ENCODE peak calls at places on chromosomes 13 and 19, in five cellular contexts. I is GM12878, D is ovary, G is HepG2, X is H1. B is an unnamed sample.

GRCh38 chr19:57280913-57281425 is 684 bp downstream of the ZNF460 start:
- DNase-seq in G (no peak), I (no peak), D (no peak), X (no peak), B (no peak)

GRCh38 chr19:5407356-5407755 is 47.9 kb upstream of the ZNRF4 start:
- DNase-seq in G (peak; percentile 12), D (no peak), I (no peak), X (no peak), B (no peak)

GRCh38 chr19:14979136-14979497 is 547 bp downstream of the SLC1A6 start:
- DNase-seq in X (no peak), D (no peak), G (no peak), I (no peak), B (no peak)

GRCh38 chr19:55269299-55269698 is 10.5 kb upstream of the PPP6R1 start:
- DNase-seq in X (no peak), I (no peak), G (no peak), D (no peak), B (no peak)

GRCh38 chr19:14530505-14530904 is 1.1 kb downstream of the TECR start:
- DNase-seq in X (no peak), I (no peak), D (no peak), G (no peak), B (no peak)

GRCh38 chr13:90414691-90415596 is 932.5 kb upstream of the MIR17HG start:
- DNase-seq in D (no peak), G (no peak), X (no peak), I (no peak), B (no peak)

GRCh38 chr19:24159707-24160106 is 72.7 kb downstream of the ZNF254 start:
- DNase-seq in G (peak; percentile 29), X (no peak), I (no peak), D (no peak), B (no peak)

GRCh38 chr19:2050349-2050990 is 574 bp downstream of the MKNK2 start:
- DNase-seq in D (no peak), I (no peak), G (no peak), X (no peak), B (no peak)

GRCh38 chr19:3276341-3276799 is 51.9 kb downstream of the CELF5 start:
- DNase-seq in I (no peak), G (peak; percentile 60), D (no peak), X (peak; percentile 94), B (peak; percentile 72)

GRCh38 chr19:6222884-6223283 is 56.9 kb downstream of the MLLT1 start:
- DNase-seq in X (no peak), G (no peak), I (no peak), D (no peak), B (no peak)

GRCh38 chr13:26074706-26075105 is 22.9 kb upstream of the SHISA2 start:
- DNase-seq in I (no peak), G (peak; percentile 50), X (no peak), D (no peak), B (no peak)

GRCh38 chr13:36192166-36192565 is 22.2 kb downstream of the SOHLH2 start:
- DNase-seq in G (no peak), I (no peak), X (no peak), D (no peak), B (no peak)

GRCh38 chr13:45207319-45207718 is 6.5 kb upstream of the KCTD4 start:
- DNase-seq in I (no peak), G (no peak), D (no peak), X (no peak), B (no peak)

GRCh38 chr19:872266-872951 is 12.9 kb downstream of the CFD start:
- DNase-seq in G (no peak), X (no peak), I (peak; percentile 36), D (peak; percentile 70), B (peak; percentile 92)

GRCh38 chr13:33256148-33256547 is 29.4 kb downstream of the STARD13 start:
- DNase-seq in X (no peak), I (no peak), G (no peak), D (no peak), B (no peak)

GRCh38 chr19:1671716-1672037 is 19.3 kb upstream of the TCF3 start:
- DNase-seq in X (no peak), D (no peak), I (no peak), G (no peak), B (no peak)

GRCh38 chr19:44677019-44677809 is 5.9 kb downstream of the CEACAM19 start:
- DNase-seq in G (no peak), I (no peak), X (peak; percentile 60), D (no peak), B (no peak)
- TF ChIP-seq EP300 in G (no peak), I (no peak), X (no peak), D (no peak), B (no peak)

GRCh38 chr19:10678813-10679212 is 22.4 kb upstream of the QTRT1 start:
- DNase-seq in G (no peak), I (no peak), X (no peak), D (no peak), B (no peak)
- TF ChIP-seq POLR2A in G (no peak), I (peak; percentile 59), X (no peak), D (no peak), B (no peak)

DNA sequence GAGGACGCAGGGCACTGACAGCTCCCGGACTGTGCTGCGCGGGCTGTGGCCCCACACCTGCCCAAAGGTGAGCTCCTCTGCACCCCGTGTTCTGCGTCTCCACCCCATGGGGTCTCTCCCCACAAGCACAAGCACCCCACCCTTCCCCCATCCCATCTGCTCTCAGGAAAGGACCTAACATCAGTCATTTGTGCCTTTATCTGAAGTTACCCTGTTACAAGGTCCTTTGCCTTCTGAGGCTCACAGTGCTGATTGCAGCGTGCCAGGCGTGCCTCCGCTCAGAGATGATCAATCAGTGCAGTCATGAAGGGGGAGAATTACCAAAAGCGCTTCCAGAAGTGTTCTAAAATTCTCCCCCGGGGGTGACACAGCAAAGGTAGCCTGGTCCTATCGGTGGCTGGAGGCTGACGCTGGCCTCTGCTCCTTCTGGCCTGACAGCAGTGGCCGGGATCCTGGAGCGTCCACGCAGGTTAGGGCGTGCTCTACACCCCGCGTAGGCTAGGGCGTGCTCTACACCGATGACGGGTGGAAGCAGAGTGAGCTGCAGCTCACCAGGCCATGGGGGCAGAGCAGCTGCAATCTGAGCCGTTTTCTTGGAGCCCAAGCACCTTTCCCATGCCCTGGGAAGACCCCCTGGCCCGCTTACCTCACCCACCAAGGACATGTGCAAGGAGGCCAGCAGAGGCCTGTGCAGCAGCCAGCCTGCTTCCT is 84.7 kb upstream of the TM9SF2 start:
- DNase-seq in X (no peak), G (no peak), D (no peak), I (no peak), B (no peak)
- H3K4me1 ChIP-seq in X (no peaks in the 10 kb centered on the region), G (peaks cover 19% of the 10 kb centered on the region), D (peaks cover 9% of the 10 kb centered on the region), I (peaks cover 35% of the 10 kb centered on the region), B (no peaks in the 10 kb centered on the region)

GRCh38 chr13:73088332-73088935 is 29.6 kb downstream of the KLF5 start:
- DNase-seq in D (no peak), I (no peak), X (no peak), G (no peak), B (no peak)

GRCh38 chr13:73092831-73093230 is 34.0 kb downstream of the KLF5 start:
- DNase-seq in D (no peak), G (peak; percentile 16), X (no peak), I (no peak), B (no peak)

GRCh38 chr13:73090812-73091187 is 32.0 kb downstream of the KLF5 start:
- DNase-seq in I (no peak), X (no peak), G (no peak), D (no peak), B (no peak)

GRCh38 chr13:73089216-73089615 is 30.4 kb downstream of the KLF5 start:
- DNase-seq in I (no peak), D (no peak), X (no peak), G (no peak), B (no peak)

GRCh38 chr13:73090116-73090811 is 31.5 kb downstream of the KLF5 start:
- DNase-seq in I (no peak), X (no peak), D (no peak), G (peak; percentile 95), B (peak; percentile 72)
- TF ChIP-seq EP300 in I (no peak), X (no peak), D (no peak), G (peak; percentile 82), B (no peak)

GRCh38 chr13:110714798-110715394 is 1.4 kb downstream of the ING1 start:
- DNase-seq in G (peak; percentile 20), D (peak; percentile 66), I (no peak), X (peak; percentile 71), B (peak; percentile 63)
- TF ChIP-seq POLR2A in G (no peak), D (peak; percentile 100), I (peak; percentile 93), X (no peak), B (peak; percentile 100)

DNA sequence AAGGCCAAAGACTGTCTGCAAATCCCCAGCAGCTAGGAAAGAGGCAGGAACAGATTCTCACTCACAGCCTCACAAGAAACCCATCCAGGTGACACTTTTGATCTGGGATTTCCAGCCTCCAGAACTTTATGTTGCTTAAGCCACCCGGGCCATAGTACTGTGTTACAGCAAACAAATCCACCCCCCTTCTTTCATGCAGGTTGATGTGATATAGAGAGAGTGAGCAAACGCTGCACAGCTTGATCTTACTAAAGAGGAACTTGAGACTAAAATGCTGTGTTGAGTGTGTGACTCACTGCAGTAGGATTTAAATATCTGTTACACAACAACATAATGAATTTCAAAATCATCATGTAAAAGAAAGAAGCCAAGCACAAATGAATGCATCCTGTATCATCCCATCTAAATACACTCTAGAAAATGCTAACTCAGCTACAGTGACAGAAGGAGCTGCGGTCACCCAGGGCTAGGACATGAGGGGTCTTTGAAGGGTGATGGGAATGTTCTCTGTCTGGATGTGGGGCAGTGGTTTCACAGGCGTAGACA is 32.2 kb downstream of the RCBTB2 start:
- DNase-seq in X (no peak), G (peak; percentile 41), I (no peak), D (no peak), B (no peak)
- H3K4me1 ChIP-seq in X (peaks cover 3% of the 10 kb centered on the region), G (peaks cover 12% of the 10 kb centered on the region), I (peaks cover 47% of the 10 kb centered on the region), D (no peaks in the 10 kb centered on the region), B (no peaks in the 10 kb centered on the region)

B was measured in transverse colon.